ENCODE peak calls at places on chromosomes 11 and 22, in seven cellular contexts. Q, F, M, T, G, X and W are unnamed samples.

GRCh38 chr11:112113539-112114457 is 27.1 kb downstream of the SDHD start:
- DNase-seq in X (peak), F (peak), Q (no peak), G (no peak), T (no peak), M (no peak), W (peak)

GRCh38 chr22:27866136-27867091 is 52.6 kb downstream of the PITPNB start:
- DNase-seq in G (no peak), M (no peak), T (peak), F (peak), Q (no peak), X (peak), W (no peak)

GRCh38 chr22:36151006-36151595 is 9.5 kb downstream of the APOL3 start:
- DNase-seq in M (no peak), Q (no peak), G (no peak), T (no peak), F (no peak), X (peak), W (no peak)

GRCh38 chr11:7278314-7278917 is 26.7 kb downstream of the SYT9 start:
- DNase-seq in M (no peak), T (no peak), X (peak), Q (no peak), G (peak), F (no peak), W (no peak)

GRCh38 chr11:72129381-72129780 is 6.1 kb upstream of the FOLR3 start:
- DNase-seq in X (no peak), G (no peak), Q (no peak), T (no peak), M (no peak), F (no peak), W (no peak)

GRCh38 chr11:8247312-8247711 is 16.4 kb downstream of the LMO1 start:
- DNase-seq in X (no peak), Q (no peak), G (peak), M (no peak), T (no peak), F (no peak), W (no peak)

GRCh38 chr11:66338276-66339162 is 2.3 kb upstream of the RIN1 start:
- DNase-seq in T (no peak), F (no peak), G (no peak), M (no peak), Q (no peak), X (no peak), W (no peak)

GRCh38 chr11:118166641-118167040 is 9.8 kb downstream of the SCN2B start:
- DNase-seq in Q (no peak), T (no peak), F (no peak), G (no peak), X (no peak), M (no peak), W (no peak)

GRCh38 chr11:129652828-129653227 is 162.8 kb upstream of the TMEM45B start:
- DNase-seq in M (no peak), T (no peak), F (no peak), X (peak), Q (no peak), G (no peak), W (no peak)

GRCh38 chr11:119512373-119512772 is 89.4 kb upstream of the THY1 start:
- DNase-seq in M (no peak), X (no peak), T (no peak), Q (no peak), G (no peak), F (no peak), W (no peak)

GRCh38 chr11:74466916-74467885 is at the start of gene KCNE3:
- DNase-seq in X (peak), G (peak), Q (peak), M (no peak), T (peak), F (no peak), W (no peak)

DNA sequence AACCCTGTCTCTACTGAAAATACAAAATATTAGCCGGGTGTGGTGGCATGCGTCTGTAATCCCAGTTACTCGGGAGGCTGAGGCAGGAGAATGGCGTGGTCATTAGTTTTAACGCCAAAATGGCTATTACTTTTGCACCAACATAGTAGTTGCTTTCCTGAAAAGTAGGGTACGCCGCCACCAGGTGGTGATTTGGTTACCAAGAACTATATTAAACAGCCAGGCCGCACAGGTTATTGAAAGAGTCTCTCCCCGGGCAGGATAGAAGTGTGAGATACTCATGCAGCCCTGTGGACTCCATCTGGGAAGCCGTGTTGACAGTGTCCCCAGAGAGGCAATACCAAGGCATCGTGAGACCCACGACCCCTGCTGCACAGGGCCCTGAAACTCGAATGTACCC is 24.6 kb upstream of the LRRC32 start:
- DNase-seq in M (no peak), F (no peak), X (no peak), T (no peak), Q (no peak), G (no peak), W (no peak)
- TF ChIP-seq CTCF in M (no peak), F (no peak), X (no peak), T (no peak), Q (no peak), G (no peak), W (no peak)

GRCh38 chr11:64762277-64762915 is 2.6 kb upstream of the PYGM start:
- DNase-seq in X (no peak), T (peak), F (no peak), M (no peak), Q (no peak), G (peak), W (no peak)

GRCh38 chr11:64765291-64765803 is 5.6 kb upstream of the PYGM start:
- DNase-seq in F (no peak), Q (no peak), G (peak), X (no peak), M (no peak), T (peak), W (no peak)

GRCh38 chr11:64764753-64765152 is 5.0 kb upstream of the PYGM start:
- DNase-seq in T (no peak), F (no peak), Q (no peak), G (no peak), M (no peak), X (no peak), W (no peak)

GRCh38 chr11:64762916-64763803 is 3.4 kb upstream of the PYGM start:
- DNase-seq in X (peak), F (no peak), M (no peak), T (peak), G (peak), Q (no peak), W (no peak)

DNA sequence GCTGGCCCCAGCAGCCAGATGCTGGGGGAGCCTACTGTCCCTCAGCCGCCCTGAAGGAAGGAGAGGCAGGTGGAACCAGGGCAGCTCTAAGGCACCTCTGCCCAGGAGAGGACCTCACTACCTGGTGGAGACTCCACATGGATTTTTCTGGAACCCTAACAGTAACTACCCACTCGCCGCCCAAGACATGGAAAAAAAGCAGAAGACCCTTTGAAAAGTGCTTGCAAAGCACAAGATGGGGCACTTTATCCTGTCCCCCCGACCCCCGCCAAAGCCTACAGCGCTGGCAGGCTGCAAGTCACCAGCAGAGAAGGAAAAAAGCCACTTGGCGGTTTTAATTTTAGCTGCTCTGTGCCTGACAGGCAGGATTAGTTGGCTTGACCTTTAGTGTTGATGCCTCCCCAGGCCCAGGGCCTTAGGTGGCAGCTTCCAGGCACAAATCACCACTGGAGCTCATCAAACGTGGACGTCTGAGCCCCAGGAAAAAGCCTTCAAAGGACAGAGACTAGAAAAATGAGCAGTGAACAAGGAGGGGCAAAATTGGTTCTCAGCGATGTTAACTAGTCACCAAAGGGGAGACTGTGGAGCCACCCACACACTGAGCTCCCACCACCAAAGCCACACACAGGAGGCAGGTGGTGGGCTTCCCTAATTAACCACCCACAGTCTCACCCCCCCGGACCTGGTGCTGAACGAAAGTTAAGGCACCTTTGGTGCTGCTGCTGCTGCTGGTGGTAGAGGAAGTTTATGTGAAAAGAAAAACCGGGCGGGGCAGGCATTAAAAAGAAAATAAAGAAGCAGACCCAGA is 4.2 kb upstream of the PYGM start:
- DNase-seq in T (no peak), M (no peak), Q (no peak), X (no peak), G (no peak), F (no peak), W (no peak)
- TF ChIP-seq CTCF in T (no peak), M (no peak), Q (no peak), X (no peak), G (no peak), F (no peak), W (no peak)

DNA sequence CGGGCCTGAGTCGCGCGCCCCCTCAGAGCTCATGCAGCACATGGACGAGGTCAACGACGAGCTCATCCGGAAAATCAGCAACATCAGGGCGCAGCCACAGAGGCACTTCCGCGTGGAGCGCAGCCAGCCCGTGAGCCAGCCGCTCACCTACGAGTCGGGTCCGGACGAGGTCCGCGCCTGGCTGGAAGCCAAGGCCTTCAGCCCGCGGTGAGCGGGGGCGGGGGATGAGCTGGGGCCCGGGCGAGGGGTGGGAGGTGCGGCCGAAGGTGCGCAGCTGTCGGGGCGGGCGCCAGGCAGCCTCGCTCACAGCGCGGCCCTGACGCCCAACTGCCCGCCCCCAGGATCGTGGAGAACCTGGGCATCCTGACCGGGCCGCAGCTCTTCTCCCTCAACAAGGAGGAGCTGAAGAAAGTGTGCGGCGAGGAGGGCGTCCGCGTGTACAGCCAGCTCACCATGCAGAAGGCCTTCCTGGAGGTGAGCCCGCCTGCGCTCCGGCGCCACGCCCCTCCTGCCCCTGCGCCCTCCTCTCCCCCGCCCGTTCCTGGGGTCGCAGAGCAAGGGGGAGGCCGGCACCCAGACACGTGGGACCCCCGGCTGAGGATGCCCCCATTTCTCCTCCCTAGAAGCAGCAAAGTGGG is 20.4 kb downstream of the EPS8L2 start:
- DNase-seq in G (peak), Q (no peak), F (peak), T (peak), X (no peak), M (no peak), W (no peak)
- TF ChIP-seq CTCF in G (no peak), Q (no peak), F (no peak), T (no peak), X (no peak), M (no peak), W (no peak)

DNA sequence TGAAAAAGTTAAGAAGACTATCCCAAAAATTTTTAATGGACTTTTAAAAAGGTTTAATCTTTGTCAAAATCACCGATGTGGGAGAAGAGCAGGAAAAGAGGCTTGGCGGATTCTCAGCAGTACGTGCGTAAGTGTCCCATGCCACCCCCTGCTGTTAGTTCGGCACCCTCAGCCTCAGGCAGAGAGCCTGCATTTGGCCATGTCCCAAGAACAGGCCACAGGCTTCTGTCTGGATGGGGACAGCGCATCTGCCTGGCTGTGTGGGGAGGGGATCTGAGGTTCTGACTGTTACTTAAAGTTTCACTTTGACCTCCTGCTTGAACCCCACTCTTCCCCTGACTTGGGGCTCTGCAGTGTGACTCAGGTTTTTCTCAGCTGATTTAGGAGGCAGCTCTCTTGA is 35.3 kb downstream of the EXT2 start:
- DNase-seq in X (no peak), T (no peak), M (no peak), G (no peak), F (no peak), Q (no peak), W (no peak)
- TF ChIP-seq CTCF in X (no peak), T (peak), M (no peak), G (no peak), F (no peak), Q (peak), W (no peak)

DNA sequence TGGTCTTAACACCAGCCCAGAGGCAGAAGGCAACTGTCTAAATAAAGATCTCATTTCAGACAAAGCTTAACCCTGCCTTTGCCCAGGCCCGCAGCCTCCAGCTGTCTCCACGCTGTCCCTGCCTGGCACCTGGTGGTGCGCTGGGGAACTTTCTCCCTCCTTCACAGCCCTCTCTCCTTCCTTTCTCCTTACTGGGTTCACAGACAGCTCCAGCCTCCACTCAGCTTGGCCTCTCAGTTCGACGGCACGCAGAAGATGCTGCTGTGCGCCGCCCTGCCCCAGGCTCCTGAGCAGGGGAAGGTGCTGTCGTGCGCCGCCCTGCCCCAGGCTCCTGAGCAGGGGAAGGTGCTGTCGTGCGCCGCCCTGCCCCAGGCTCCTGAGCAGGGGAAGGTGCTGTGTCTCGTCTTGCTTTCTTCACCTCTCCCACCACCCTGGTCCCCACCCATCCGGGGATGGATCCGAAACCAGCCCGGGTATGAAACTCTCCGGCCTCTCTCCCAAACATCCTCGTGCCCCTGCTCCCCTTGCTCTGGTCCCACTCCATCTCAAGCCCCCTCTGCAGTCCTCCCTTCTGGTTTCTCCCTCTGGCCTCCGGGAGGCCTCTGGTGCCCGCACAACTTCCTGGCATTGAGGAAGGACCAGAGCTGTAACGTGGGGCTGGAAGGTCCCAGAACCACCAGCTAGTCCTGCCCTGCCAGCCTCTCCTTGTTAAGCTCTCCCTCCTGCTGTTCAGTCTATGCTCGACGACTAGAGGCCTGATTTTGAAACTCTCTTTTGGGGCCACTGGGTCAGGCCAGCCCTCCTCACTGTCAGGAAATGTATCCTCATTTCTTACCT is 22.9 kb upstream of the JAM3 start:
- DNase-seq in T (no peak), X (no peak), Q (peak), G (peak), F (no peak), M (no peak), W (no peak)
- TF ChIP-seq CTCF in T (peak), X (peak), Q (peak), G (no peak), F (peak), M (peak), W (peak)

DNA sequence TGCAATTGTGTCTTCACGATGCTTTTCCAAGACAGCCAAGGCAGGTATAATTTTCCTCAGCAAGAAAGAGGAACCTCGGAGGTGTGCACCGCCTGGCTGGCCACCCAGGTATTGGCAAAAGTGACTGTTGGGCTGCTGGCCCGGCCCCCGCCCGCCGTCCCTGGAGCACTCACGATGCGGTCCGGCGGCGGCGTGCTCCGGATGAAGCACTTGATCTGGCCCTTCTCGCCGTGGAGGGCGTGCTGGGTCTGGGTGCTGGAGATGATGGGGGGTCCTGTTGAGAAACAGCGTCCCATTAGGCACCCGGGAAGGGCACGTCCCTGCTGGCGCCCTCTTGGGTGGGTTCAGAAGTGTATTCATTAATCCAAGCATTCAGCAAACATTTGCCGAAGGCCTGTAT is 84.8 kb downstream of the ST3GAL4 start:
- DNase-seq in F (no peak), X (no peak), M (no peak), Q (no peak), G (no peak), T (no peak), W (no peak)
- TF ChIP-seq CTCF in F (peak), X (no peak), M (no peak), Q (no peak), G (no peak), T (no peak), W (no peak)

DNA sequence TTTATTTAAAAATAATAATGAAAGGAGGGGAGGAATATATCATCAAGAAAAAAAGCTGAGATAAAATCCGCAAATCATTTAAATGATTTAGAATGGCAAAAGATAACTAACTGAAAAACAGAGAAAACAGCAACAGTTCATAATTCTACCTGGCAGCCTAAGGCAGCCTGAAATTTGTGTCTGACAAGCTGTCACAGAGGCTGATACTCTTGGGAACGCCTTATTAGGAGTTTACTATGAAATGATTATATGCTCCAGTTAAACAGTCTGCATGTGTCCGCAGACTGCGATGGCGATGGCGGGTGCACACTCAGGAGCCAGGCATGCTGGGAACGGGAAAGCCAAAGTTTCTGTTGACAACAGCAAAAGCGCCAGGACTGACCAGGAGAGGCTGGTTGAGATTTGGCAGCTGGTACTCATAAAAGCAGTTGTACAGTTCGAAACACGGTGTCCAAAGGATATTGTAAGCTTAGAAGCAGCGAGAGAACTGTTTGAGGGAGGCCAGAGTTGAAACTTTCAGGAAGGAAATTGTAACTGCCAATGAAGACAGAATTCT is 172.9 kb upstream of the MPPED2 start:
- DNase-seq in X (no peak), G (no peak), T (no peak), M (no peak), F (no peak), Q (no peak), W (no peak)
- TF ChIP-seq CTCF in X (no peak), G (no peak), T (no peak), M (no peak), F (no peak), Q (no peak), W (no peak)

GRCh38 chr11:63944987-63945386 is 6.2 kb downstream of the NAA40 start:
- DNase-seq in Q (peak), F (no peak), X (no peak), G (no peak), M (no peak), T (peak), W (no peak)

GRCh38 chr11:63940786-63941185 is 2.0 kb downstream of the NAA40 start:
- DNase-seq in T (no peak), F (no peak), Q (no peak), G (no peak), M (no peak), X (no peak), W (no peak)

GRCh38 chr11:63942803-63943202 is 4.0 kb downstream of the NAA40 start:
- DNase-seq in T (no peak), X (no peak), F (no peak), Q (no peak), G (no peak), M (no peak), W (no peak)

GRCh38 chr11:63941901-63942300 is 3.1 kb downstream of the NAA40 start:
- DNase-seq in F (no peak), T (no peak), Q (no peak), G (no peak), M (no peak), X (no peak), W (no peak)

GRCh38 chr11:63945482-63946163 is 6.8 kb downstream of the NAA40 start:
- DNase-seq in T (peak), F (peak), X (peak), Q (peak), G (peak), M (no peak), W (no peak)
- TF ChIP-seq CTCF in T (peak), F (peak), X (peak), Q (peak), G (peak), M (peak), W (peak)

DNA sequence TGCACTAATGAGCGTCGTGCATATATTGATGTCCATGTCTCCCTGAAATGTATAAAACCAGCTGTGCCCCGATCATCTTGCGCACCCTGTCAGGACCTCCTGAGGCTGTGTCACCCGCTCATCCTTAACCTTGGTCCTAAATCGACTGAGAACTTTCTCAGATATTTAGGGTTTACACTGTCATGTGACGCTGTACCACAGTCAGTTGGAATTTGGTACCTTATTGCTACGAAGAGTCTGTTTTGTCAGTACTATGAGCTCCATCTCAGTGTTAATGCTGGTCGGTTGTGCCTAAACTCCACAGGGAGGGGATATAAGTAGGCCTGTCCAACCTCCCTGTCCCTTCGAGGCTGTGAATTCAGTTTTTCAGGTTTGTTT is 1.8 kb upstream of the IFITM2 start:
- DNase-seq in G (no peak), X (no peak), M (no peak), Q (no peak), F (no peak), T (no peak), W (no peak)
- TF ChIP-seq CTCF in G (no peak), X (no peak), M (no peak), Q (no peak), F (no peak), T (no peak), W (no peak)